ENCODE peak calls at places on chromosomes 6 and 20, in six cellular contexts. R, T, K, N, Z and B are unnamed samples.

GRCh38 chr20:57658447-57659130 is 38.4 kb upstream of the ZBP1 start:
- DNase-seq in Z (no peak), R (peak; percentile 79), K (no peak), T (no peak), N (no peak), B (no peak)

GRCh38 chr6:87921034-87921433 is 126.6 kb upstream of the SPACA1 start:
- DNase-seq in N (peak; percentile 81), T (no peak), Z (no peak), K (no peak), R (no peak), B (no peak)

GRCh38 chr6:144138542-144138941 is 11.8 kb upstream of the STX11 start:
- DNase-seq in K (no peak), Z (no peak), N (no peak), R (no peak), T (no peak), B (no peak)

GRCh38 chr6:12594541-12594893 is 122.0 kb upstream of the PHACTR1 start:
- DNase-seq in K (no peak), T (no peak), Z (no peak), R (no peak), N (peak; percentile 16), B (no peak)

GRCh38 chr6:80540700-80541099 is 434.2 kb downstream of the BCKDHB start:
- DNase-seq in N (no peak), R (no peak), Z (no peak), T (no peak), K (no peak), B (no peak)

GRCh38 chr6:49118475-49118874 is 344.6 kb downstream of the MMUT start:
- DNase-seq in N (no peak), Z (no peak), R (no peak), K (no peak), T (no peak), B (no peak)

GRCh38 chr6:106547961-106548453 is 81.3 kb downstream of the RTN4IP1 start:
- DNase-seq in R (no peak), T (peak; percentile 84), K (no peak), N (no peak), Z (no peak), B (peak; percentile 9)

GRCh38 chr6:2353412-2354137 is 108.2 kb upstream of the GMDS start:
- DNase-seq in R (peak; percentile 76), T (peak; percentile 86), Z (peak; percentile 52), K (peak; percentile 65), N (peak; percentile 64), B (peak; percentile 49)

GRCh38 chr20:52230406-52230805 is 38.8 kb upstream of the ZFP64 start:
- DNase-seq in T (peak; percentile 3), K (no peak), Z (no peak), R (peak; percentile 14), N (no peak), B (no peak)

GRCh38 chr6:37131960-37132253 is 38.0 kb upstream of the PIM1 start:
- DNase-seq in Z (no peak), N (no peak), R (no peak), T (no peak), K (no peak), B (no peak)

GRCh38 chr20:64164123-64164836 is at the start of gene MYT1:
- DNase-seq in N (no peak), Z (no peak), R (peak; percentile 97), K (no peak), T (no peak), B (no peak)

GRCh38 chr6:112017169-112017568 is 36.7 kb upstream of the CCN6 start:
- DNase-seq in N (no peak), Z (no peak), K (no peak), T (no peak), R (no peak), B (no peak)

GRCh38 chr6:35776364-35777215 is at the start of gene CLPSL2:
- DNase-seq in T (no peak), N (no peak), K (no peak), Z (peak; percentile 58), R (peak; percentile 83), B (no peak)

GRCh38 chr6:37822851-37823682 is 3.5 kb downstream of the ZFAND3 start:
- DNase-seq in R (no peak), K (no peak), N (no peak), Z (no peak), T (peak; percentile 28), B (no peak)

GRCh38 chr20:13288357-13288756 is 67.3 kb downstream of the ISM1 start:
- DNase-seq in K (no peak), Z (no peak), R (no peak), T (no peak), N (no peak), B (no peak)

GRCh38 chr6:127833336-127833735 is 67.5 kb downstream of the THEMIS start:
- DNase-seq in N (no peak), Z (no peak), K (no peak), T (peak; percentile 21), R (no peak), B (no peak)

GRCh38 chr6:145887969-145888368 is 73.4 kb upstream of the FBXO30 start:
- DNase-seq in T (peak; percentile 48), N (peak; percentile 61), R (peak; percentile 64), K (no peak), Z (no peak), B (no peak)

GRCh38 chr6:146931214-146931613 is 273.0 kb upstream of the STXBP5 start:
- DNase-seq in Z (no peak), K (no peak), R (no peak), T (no peak), N (no peak), B (no peak)

GRCh38 chr6:69179681-69180080 is 544.6 kb downstream of the ADGRB3 start:
- DNase-seq in R (no peak), K (no peak), T (peak; percentile 16), N (no peak), Z (no peak), B (no peak)

GRCh38 chr20:8901237-8902025 is 167.5 kb upstream of the PLCB4 start:
- DNase-seq in R (no peak), Z (no peak), T (no peak), N (no peak), K (peak; percentile 15), B (no peak)

GRCh38 chr20:51750037-51750769 is 18.0 kb downstream of the ATP9A start:
- DNase-seq in K (peak; percentile 78), Z (peak; percentile 87), T (peak; percentile 80), R (no peak), N (no peak), B (no peak)

GRCh38 chr6:12313992-12314589 is 23.9 kb downstream of the EDN1 start:
- DNase-seq in R (no peak), Z (peak; percentile 50), N (no peak), T (peak; percentile 41), K (no peak), B (no peak)

GRCh38 chr6:32432050-32432450 is 7.6 kb upstream of the HLA-DRA start:
- DNase-seq in T (peak; percentile 37), Z (no peak), R (peak; percentile 16), K (peak; percentile 60), N (peak; percentile 71), B (no peak)

GRCh38 chr6:2733324-2733723 is 17.4 kb downstream of the MYLK4 start:
- DNase-seq in K (peak; percentile 85), N (peak; percentile 97), T (no peak), R (no peak), Z (no peak), B (no peak)

GRCh38 chr6:32163559-32164258 is 686 bp upstream of the EGFL8 start:
- DNase-seq in R (no peak), Z (no peak), K (peak; percentile 34), T (no peak), N (no peak), B (no peak)

GRCh38 chr20:59994697-59995122 is 36.5 kb downstream of the CDH26 start:
- DNase-seq in N (no peak), T (peak; percentile 8), R (peak; percentile 40), Z (no peak), K (no peak), B (peak; percentile 61)

GRCh38 chr6:89793586-89793985 is 26.0 kb downstream of the MDN1 start:
- DNase-seq in Z (no peak), R (no peak), T (peak; percentile 6), N (peak; percentile 28), K (no peak), B (no peak)

GRCh38 chr6:124203812-124204167 is 400.1 kb downstream of the NKAIN2 start:
- DNase-seq in K (no peak), R (no peak), T (peak; percentile 87), N (no peak), Z (no peak), B (no peak)

GRCh38 chr6:80425089-80425823 is 318.8 kb downstream of the BCKDHB start:
- DNase-seq in R (no peak), N (no peak), Z (no peak), T (peak; percentile 94), K (no peak), B (no peak)

GRCh38 chr20:50873518-50873959 is 57.7 kb downstream of the ADNP start:
- DNase-seq in R (no peak), N (no peak), K (no peak), T (no peak), Z (no peak), B (no peak)

GRCh38 chr6:149990672-149991402 is 27.1 kb downstream of the ULBP1 start:
- DNase-seq in Z (no peak), T (no peak), R (peak; percentile 37), K (no peak), N (no peak), B (no peak)

GRCh38 chr6:149934249-149935156 is 7.3 kb upstream of the ULBP2 start:
- DNase-seq in T (peak; percentile 73), K (peak; percentile 70), N (peak; percentile 89), R (peak; percentile 79), Z (peak; percentile 46), B (no peak)

GRCh38 chr6:85403331-85404015 is 46.4 kb upstream of the NT5E start:
- DNase-seq in R (no peak), K (no peak), Z (no peak), T (peak; percentile 96), N (no peak), B (peak; percentile 18)

GRCh38 chr20:13139459-13140150 is 81.5 kb upstream of the ISM1 start:
- DNase-seq in T (no peak), R (no peak), K (no peak), N (no peak), Z (no peak), B (no peak)

GRCh38 chr20:53852025-53852424 is 218.4 kb downstream of the BCAS1 start:
- DNase-seq in T (no peak), R (no peak), N (no peak), K (no peak), Z (no peak), B (no peak)